ENCODE peak calls at places on chromosomes 13 and 19, in four cellular contexts. Z, S, D and U are unnamed samples.

GRCh38 chr13:60329221-60329983 is 67.6 kb upstream of the TDRD3 start:
- DNase-seq in Z (peak), S (peak), D (peak), U (peak)

GRCh38 chr19:1945899-1946298 is 4.9 kb downstream of the CSNK1G2 start:
- DNase-seq in S (peak), Z (no peak), D (peak), U (no peak)

GRCh38 chr19:597406-598315 is 8.0 kb downstream of the HCN2 start:
- DNase-seq in S (no peak), Z (no peak), D (no peak), U (no peak)

GRCh38 chr13:30572859-30573275 is 44.9 kb upstream of the USPL1 start:
- DNase-seq in D (no peak), S (peak), Z (no peak), U (peak)

GRCh38 chr19:11814707-11815050 is 606 bp downstream of the ZNF440 start:
- DNase-seq in Z (no peak), S (peak), D (no peak), U (no peak)

GRCh38 chr13:35722438-35723060 is 246.1 kb upstream of the MAB21L1 start:
- DNase-seq in D (no peak), Z (no peak), S (no peak), U (no peak)

GRCh38 chr13:27673911-27674310 is 52.2 kb downstream of the POLR1D start:
- DNase-seq in D (no peak), S (no peak), Z (no peak), U (no peak)

GRCh38 chr19:18833849-18834643 is 2.3 kb downstream of the UPF1 start:
- DNase-seq in Z (no peak), S (peak), D (no peak), U (no peak)

GRCh38 chr13:99041788-99042187 is 63.9 kb upstream of the DOCK9 start:
- DNase-seq in S (no peak), D (no peak), Z (no peak), U (no peak)

GRCh38 chr13:51347099-51347498 is 7.6 kb downstream of the SERPINE3 start:
- DNase-seq in Z (no peak), S (no peak), D (no peak), U (no peak)

GRCh38 chr19:48656840-48657474 is 11.0 kb upstream of the CA11 start:
- DNase-seq in Z (no peak), D (no peak), S (peak), U (peak)

GRCh38 chr13:109139346-109139745 is 509.9 kb downstream of the MYO16 start:
- DNase-seq in D (no peak), Z (no peak), S (no peak), U (no peak)

GRCh38 chr19:43639507-43640423 is at the start of gene CADM4:
- DNase-seq in Z (no peak), D (peak), S (no peak), U (no peak)

GRCh38 chr13:69737129-69737935 is 370.3 kb upstream of the ATXN8OS start:
- DNase-seq in Z (no peak), D (no peak), S (no peak), U (no peak)

GRCh38 chr19:16355293-16356043 is 30.8 kb downstream of the KLF2 start:
- DNase-seq in S (no peak), Z (no peak), D (no peak), U (no peak)

DNA sequence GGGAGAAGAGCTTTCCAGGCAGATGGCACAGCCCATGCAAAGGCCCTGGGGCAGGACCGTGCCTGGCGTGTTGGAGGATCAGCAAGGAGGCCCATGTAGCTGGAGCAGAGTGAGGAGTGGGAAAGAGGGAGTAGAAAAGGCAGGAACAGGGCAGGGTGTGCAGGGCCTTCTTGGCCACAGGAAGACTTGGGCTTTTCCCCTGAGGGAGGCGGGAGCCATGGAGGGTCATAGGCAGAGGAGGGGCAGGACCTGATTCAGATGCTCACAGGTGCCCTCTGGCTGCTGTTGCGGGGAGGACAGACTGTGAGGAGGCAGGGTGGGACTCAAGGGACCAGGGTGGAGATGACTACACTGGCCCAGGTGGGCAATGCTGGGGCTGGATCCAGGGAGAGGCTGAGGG is 13.8 kb upstream of the PTPRS start:
- DNase-seq in Z (no peak), D (peak), S (no peak), U (no peak)
- TF ChIP-seq CTCF in Z (peak), D (peak), S (peak), U (peak)

GRCh38 chr19:35745328-35746086 is at the start of the genes PSENEN and U2AF1L4:
- DNase-seq in Z (peak), D (peak), S (peak), U (peak)

GRCh38 chr19:35750167-35750566 is 1.8 kb downstream of the LIN37 start:
- DNase-seq in D (no peak), Z (no peak), S (peak), U (no peak)

GRCh38 chr19:35746087-35746462 is 624 bp downstream of the PSENEN start:
- DNase-seq in Z (no peak), S (no peak), D (no peak), U (no peak)

GRCh38 chr19:35746556-35746955 is 1.1 kb downstream of the PSENEN start:
- DNase-seq in Z (no peak), D (no peak), S (no peak), U (no peak)

DNA sequence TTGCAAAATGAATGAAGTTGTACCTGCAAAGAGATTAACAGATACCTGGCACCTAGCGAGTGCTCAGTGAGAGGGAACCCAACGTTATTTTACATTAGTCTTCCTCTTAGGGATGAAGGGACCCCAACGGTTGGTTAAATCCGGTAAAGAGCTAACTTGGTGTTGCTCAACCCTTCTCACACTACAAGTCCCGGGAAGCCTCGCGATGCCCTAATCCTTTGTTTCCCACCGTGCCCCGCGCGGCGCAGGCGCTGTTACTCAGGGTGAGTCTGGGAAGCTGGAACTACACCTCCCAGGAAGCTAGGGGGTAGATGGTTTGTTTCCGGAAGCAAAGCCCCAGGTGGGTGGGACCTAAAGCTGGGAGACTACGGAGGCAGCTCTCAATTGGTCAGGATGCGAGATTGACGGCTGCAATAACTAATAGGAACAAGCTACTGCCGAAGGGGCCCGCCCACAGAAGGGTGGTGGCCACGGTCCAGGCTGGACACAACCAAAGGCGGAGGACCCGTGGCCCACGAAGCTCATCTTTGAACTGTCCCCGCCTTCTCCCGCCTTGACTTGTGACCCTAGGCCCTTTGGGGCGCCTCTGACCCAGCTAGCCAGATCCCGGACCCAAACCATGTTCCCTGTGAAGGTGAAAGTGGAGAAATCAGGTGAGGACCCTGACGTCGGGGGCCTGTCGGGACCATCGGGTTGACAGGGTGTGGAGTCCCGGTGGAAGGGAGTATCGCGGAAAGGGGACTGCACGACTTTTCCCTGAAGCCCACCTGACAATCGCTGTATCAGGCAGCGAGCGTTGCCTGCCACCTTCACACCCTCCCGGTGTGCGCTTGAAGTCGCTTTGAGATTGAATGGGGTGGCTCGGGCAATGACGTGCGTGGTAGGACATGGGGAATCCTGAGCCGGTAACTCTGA is at the start of gene LIN37:
- DNase-seq in Z (peak), D (peak), S (peak), U (peak)
- TF ChIP-seq CTCF in Z (no peak), D (no peak), S (no peak), U (peak)

GRCh38 chr13:87403748-87404432 is 267.3 kb upstream of the SLITRK5 start:
- DNase-seq in D (no peak), Z (no peak), S (no peak), U (no peak)

GRCh38 chr13:87393358-87393757 is 277.8 kb upstream of the SLITRK5 start:
- DNase-seq in Z (no peak), D (no peak), S (no peak), U (no peak)

DNA sequence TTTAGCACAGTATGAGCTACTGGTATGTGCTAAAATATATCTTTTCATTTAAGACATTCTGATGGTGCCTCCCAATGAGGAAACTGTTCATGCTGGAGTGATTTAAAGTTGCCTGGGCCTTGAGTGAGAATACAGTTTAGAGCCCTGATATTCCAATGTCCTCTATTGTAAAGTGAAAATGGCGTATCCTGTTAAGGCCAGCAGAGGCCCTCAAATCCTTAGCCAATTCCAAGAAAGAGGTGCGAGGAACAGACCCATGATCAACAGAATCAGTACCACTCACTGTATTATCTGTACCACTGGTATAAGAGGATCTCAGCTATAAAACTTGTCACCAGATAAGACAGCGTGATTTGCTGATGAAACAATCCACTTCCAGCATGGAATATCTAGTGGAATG is 273.1 kb upstream of the SLITRK5 start:
- DNase-seq in S (no peak), D (no peak), Z (no peak), U (no peak)
- TF ChIP-seq CTCF in S (no peak), D (no peak), Z (peak), U (no peak)

GRCh38 chr13:113862766-113863510 is 938 bp downstream of the GAS6 start:
- DNase-seq in Z (no peak), D (peak), S (peak), U (no peak)
- TF ChIP-seq CTCF in Z (no peak), D (no peak), S (peak), U (no peak)

GRCh38 chr13:98033277-98034247 is 80.1 kb downstream of the IPO5 start:
- DNase-seq in S (peak), Z (no peak), D (peak), U (peak)
- TF ChIP-seq CTCF in S (peak), Z (peak), D (peak), U (peak)